ENCODE peak calls at places on chromosomes 1 and 21, in five cellular contexts. One of them, this sample, is unnamed.
A peak's percentile ranks its signal among the peaks of the same experiment; 100 is the strongest.

GRCh38 chr1:229127301-229127700 is 143.6 kb upstream of the RAB4A start:
- DNase-seq in naive B cell: no peak
- DNase-seq in KBM-7: peak; percentile 58
- DNase-seq in activated CD4-positive, alpha-beta T cell treated with anti-CD3 and anti-CD28 coated beads for 48 hours: peak; percentile 46
- DNase-seq in amygdala: no peak
- DNase-seq in this sample: no peak

GRCh38 chr21:45367402-45368351 is 37.3 kb upstream of the COL18A1 start:
- DNase-seq in amygdala: no peak
- DNase-seq in KBM-7: no peak
- DNase-seq in activated CD4-positive, alpha-beta T cell treated with anti-CD3 and anti-CD28 coated beads for 48 hours: no peak
- DNase-seq in naive B cell: no peak
- DNase-seq in this sample: no peak

GRCh38 chr1:183002797-183003594 is 20.2 kb upstream of the LAMC1 start:
- DNase-seq in amygdala: no peak
- DNase-seq in KBM-7: no peak
- DNase-seq in activated CD4-positive, alpha-beta T cell treated with anti-CD3 and anti-CD28 coated beads for 48 hours: no peak
- DNase-seq in naive B cell: no peak
- DNase-seq in this sample: no peak

GRCh38 chr1:223712184-223712855 is at the start of gene CAPN2:
- DNase-seq in KBM-7: peak; percentile 58
- DNase-seq in amygdala: peak; percentile 66
- DNase-seq in activated CD4-positive, alpha-beta T cell treated with anti-CD3 and anti-CD28 coated beads for 48 hours: peak; percentile 58
- DNase-seq in naive B cell: peak; percentile 42
- DNase-seq in this sample: peak; percentile 47

GRCh38 chr1:157270705-157271274 is 132.6 kb upstream of the ETV3 start:
- DNase-seq in naive B cell: no peak
- DNase-seq in activated CD4-positive, alpha-beta T cell treated with anti-CD3 and anti-CD28 coated beads for 48 hours: no peak
- DNase-seq in KBM-7: no peak
- DNase-seq in amygdala: no peak
- DNase-seq in this sample: no peak

GRCh38 chr1:58874757-58875755 is 91.2 kb upstream of the JUN start:
- DNase-seq in activated CD4-positive, alpha-beta T cell treated with anti-CD3 and anti-CD28 coated beads for 48 hours: no peak
- DNase-seq in amygdala: peak; percentile 86
- DNase-seq in naive B cell: no peak
- DNase-seq in KBM-7: no peak
- DNase-seq in this sample: no peak

GRCh38 chr1:20255666-20256065 is 35.0 kb upstream of the VWA5B1 start:
- DNase-seq in amygdala: no peak
- DNase-seq in KBM-7: no peak
- DNase-seq in activated CD4-positive, alpha-beta T cell treated with anti-CD3 and anti-CD28 coated beads for 48 hours: peak; percentile 19
- DNase-seq in naive B cell: no peak
- DNase-seq in this sample: no peak

GRCh38 chr1:228148196-228148861 is 1.4 kb upstream of the GJC2 start:
- DNase-seq in amygdala: no peak
- DNase-seq in KBM-7: no peak
- DNase-seq in activated CD4-positive, alpha-beta T cell treated with anti-CD3 and anti-CD28 coated beads for 48 hours: no peak
- DNase-seq in naive B cell: no peak
- DNase-seq in this sample: no peak

GRCh38 chr1:19433610-19433999 is 51.7 kb downstream of the CAPZB start:
- DNase-seq in naive B cell: no peak
- DNase-seq in amygdala: no peak
- DNase-seq in KBM-7: no peak
- DNase-seq in activated CD4-positive, alpha-beta T cell treated with anti-CD3 and anti-CD28 coated beads for 48 hours: no peak
- DNase-seq in this sample: no peak

This sample was measured in WERI-Rb-1.